ENCODE peak calls at places on chromosomes 13 and 19, in ten cellular contexts. E, C, K, N, S, Y, R, J, H and U are unnamed samples. For H3K4me1 and H3K9me3, the result is how much of the 10 kb centered on the place peaks cover.

GRCh38 chr19:55172741-55173140 is 6.3 kb upstream of the DNAAF3 start:
- DNase-seq in H (no peak), J (no peak), N (no peak), S (peak), C (no peak), Y (no peak), R (no peak), E (no peak), K (no peak), U (no peak)

GRCh38 chr19:480016-480855 is 16.1 kb upstream of the MADCAM1 start:
- DNase-seq in E (peak), C (no peak), H (peak), K (peak), S (no peak), Y (peak), R (peak), J (peak), N (peak), U (no peak)

GRCh38 chr19:3642987-3643386 is 16.4 kb upstream of the CACTIN start:
- DNase-seq in C (no peak), H (no peak), Y (no peak), E (no peak), N (no peak), K (no peak), S (no peak), R (no peak), J (no peak), U (no peak)

GRCh38 chr13:66576381-66576780 is 653.8 kb downstream of the PCDH9 start:
- DNase-seq in N (no peak), R (no peak), C (no peak), H (no peak), S (no peak), E (no peak), K (no peak), Y (no peak), J (no peak), U (no peak)

GRCh38 chr19:4669723-4670480 is at the start of gene MYDGF:
- DNase-seq in S (peak), R (peak), J (peak), E (peak), C (peak), Y (peak), N (peak), H (peak), K (peak), U (peak)

GRCh38 chr19:32201661-32202060 is 143.7 kb upstream of the ZNF507 start:
- DNase-seq in R (no peak), K (no peak), N (no peak), S (no peak), H (no peak), J (no peak), C (no peak), Y (no peak), E (no peak), U (no peak)

GRCh38 chr19:3931041-3931440 is 1.8 kb upstream of the NMRK2 start:
- DNase-seq in K (no peak), Y (no peak), J (no peak), R (peak), E (no peak), H (peak), S (no peak), N (no peak), C (no peak), U (peak)

GRCh38 chr19:6015841-6016545 is 38.1 kb upstream of the RANBP3 start:
- DNase-seq in N (no peak), Y (no peak), H (no peak), S (no peak), J (no peak), K (no peak), C (no peak), R (no peak), E (no peak), U (no peak)

GRCh38 chr13:49218493-49219051 is 1.6 kb upstream of the MLNR start:
- DNase-seq in H (no peak), S (no peak), J (no peak), R (no peak), K (no peak), C (no peak), Y (no peak), E (no peak), N (no peak), U (no peak)

GRCh38 chr13:19181621-19182485 is at the start of gene TUBA3C:
- DNase-seq in C (no peak), N (peak), R (no peak), J (peak), K (no peak), S (no peak), E (no peak), H (no peak), Y (no peak), U (no peak)

GRCh38 chr13:100473493-100474044 is 115.0 kb downstream of the GGACT start:
- DNase-seq in K (no peak), H (no peak), Y (no peak), E (no peak), N (no peak), R (no peak), C (no peak), J (no peak), S (no peak), U (no peak)

GRCh38 chr19:37342753-37343152 is 28.1 kb upstream of the ZNF527 start:
- DNase-seq in Y (no peak), N (no peak), K (no peak), E (no peak), C (no peak), J (no peak), S (no peak), R (no peak), H (no peak), U (no peak)

GRCh38 chr13:36814465-36814864 is 4.6 kb upstream of the RFXAP start:
- DNase-seq in K (no peak), N (peak), J (no peak), H (no peak), Y (no peak), E (peak), S (no peak), C (no peak), R (no peak), U (no peak)

GRCh38 chr13:41554626-41555386 is 97.5 kb downstream of the RGCC start:
- DNase-seq in S (no peak), R (no peak), H (no peak), Y (no peak), C (no peak), E (no peak), K (no peak), N (no peak), J (no peak), U (no peak)

GRCh38 chr13:51844862-51845573 is at the start of gene TMEM272:
- DNase-seq in E (no peak), C (no peak), H (peak), N (peak), R (peak), Y (no peak), K (peak), S (no peak), J (no peak), U (peak)

GRCh38 chr19:16457195-16457953 is 14.4 kb downstream of the EPS15L1 start:
- DNase-seq in N (no peak), C (no peak), J (no peak), S (peak), E (no peak), H (peak), K (no peak), R (no peak), Y (no peak), U (no peak)

GRCh38 chr19:58182577-58182988 is 278 bp upstream of the ZNF274 start:
- DNase-seq in H (no peak), J (no peak), C (no peak), N (peak), R (no peak), Y (no peak), E (no peak), S (no peak), K (no peak), U (no peak)

GRCh38 chr19:58181902-58182576 is 822 bp upstream of the ZNF274 start:
- DNase-seq in K (peak), N (peak), E (peak), S (no peak), J (peak), C (no peak), H (peak), Y (peak), R (peak), U (no peak)

GRCh38 chr19:58183822-58184215 is 958 bp downstream of the ZNF274 start:
- DNase-seq in C (no peak), K (no peak), H (no peak), N (no peak), R (no peak), E (no peak), J (no peak), S (no peak), Y (no peak), U (no peak)

GRCh38 chr19:58182989-58183821 is at the start of gene ZNF274:
- DNase-seq in C (peak), N (peak), H (peak), J (peak), E (peak), K (peak), Y (peak), S (peak), R (peak), U (peak)
- H3K4me1 ChIP-seq in C (under half), N (under half), H (under half), J (under half), E (under half), K (under half), Y (under half), S (under half), R (under half), U (under half)

GRCh38 chr19:58252102-58252685 is 23.5 kb downstream of the ZNF544 start:
- DNase-seq in E (no peak), Y (no peak), J (no peak), N (no peak), R (no peak), H (no peak), K (no peak), C (no peak), S (no peak), U (no peak)
- H3K9me3 ChIP-seq in E (half or more), Y (half or more), J (half or more), N (under half), R (under half), H (half or more), K (half or more), C (under half), S (half or more), U (half or more)

DNA sequence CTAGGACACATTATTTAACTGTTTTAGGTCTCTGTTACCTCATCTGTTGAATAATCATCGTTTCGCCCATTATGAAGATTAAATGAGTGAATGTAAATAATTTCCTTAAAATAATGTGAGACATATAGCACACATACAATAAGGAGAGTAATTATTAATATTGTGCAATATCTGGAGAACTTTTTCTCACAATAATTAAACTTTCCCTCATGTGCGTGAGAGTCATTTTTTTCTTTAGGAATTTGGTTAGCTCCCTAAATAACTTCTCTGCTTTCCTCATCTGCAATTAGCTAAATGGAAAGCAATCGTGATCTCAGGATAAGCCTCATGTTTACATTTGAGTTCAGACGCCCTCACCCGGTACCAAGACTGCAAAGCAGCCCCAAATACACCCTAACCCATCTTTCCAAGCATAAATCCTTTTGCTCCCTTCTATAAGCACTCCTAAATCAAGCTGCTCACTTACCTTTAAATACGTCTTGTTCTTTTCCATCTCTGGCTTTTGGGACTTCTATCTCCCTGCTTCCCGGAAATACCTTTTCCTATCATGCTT is 78.8 kb downstream of the MZT1 start:
- DNase-seq in S (no peak), R (no peak), H (no peak), E (no peak), Y (no peak), C (no peak), J (no peak), N (no peak), K (no peak), U (no peak)
- TF ChIP-seq CTCF in S (no peak), R (no peak), H (no peak), E (no peak), Y (no peak), C (peak), J (no peak), N (no peak), K (no peak), U (no peak)

DNA sequence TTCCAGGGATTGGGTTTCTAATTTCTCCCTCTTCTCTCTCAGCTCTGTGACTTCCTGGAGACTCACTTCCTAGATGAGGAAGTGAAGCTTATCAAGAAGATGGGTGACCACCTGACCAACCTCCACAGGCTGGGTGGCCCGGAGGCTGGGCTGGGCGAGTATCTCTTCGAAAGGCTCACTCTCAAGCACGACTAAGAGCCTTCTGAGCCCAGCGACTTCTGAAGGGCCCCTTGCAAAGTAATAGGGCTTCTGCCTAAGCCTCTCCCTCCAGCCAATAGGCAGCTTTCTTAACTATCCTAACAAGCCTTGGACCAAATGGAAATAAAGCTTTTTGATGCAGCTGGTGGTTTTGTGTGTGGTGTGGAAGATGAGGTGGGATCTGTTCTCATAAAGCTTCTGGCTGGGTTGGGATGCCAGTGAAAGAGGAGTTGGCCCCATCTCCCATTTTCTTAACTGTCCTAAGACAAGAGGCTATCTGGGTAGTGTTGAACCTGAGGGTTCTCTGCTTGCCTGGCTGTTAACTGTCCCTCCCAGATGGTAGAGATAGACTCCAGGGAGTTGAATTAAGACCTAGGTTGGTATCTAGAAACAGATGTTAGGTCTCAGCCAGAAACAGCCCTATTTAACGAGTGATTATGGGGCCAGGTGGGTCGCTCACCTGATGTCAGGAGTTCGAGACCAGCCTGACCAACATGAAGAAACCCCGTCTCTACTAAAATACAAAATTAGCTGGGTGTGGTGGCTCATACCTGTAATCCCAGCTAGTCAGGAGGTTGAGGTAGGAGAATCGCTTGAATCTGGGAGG is 1.6 kb downstream of the FTL start:
- DNase-seq in Y (no peak), S (no peak), C (no peak), N (no peak), H (no peak), E (no peak), R (no peak), J (no peak), K (no peak), U (no peak)
- H3K4me1 ChIP-seq in Y (under half), S (under half), C (under half), N (under half), H (under half), E (under half), R (under half), J (under half), K (half or more), U (under half)

GRCh38 chr19:51946602-51947001 is 19.3 kb downstream of the ZNF613 start:
- DNase-seq in R (no peak), K (no peak), J (no peak), N (no peak), E (no peak), Y (no peak), H (no peak), C (no peak), S (no peak), U (no peak)
- H3K9me3 ChIP-seq in R (under half), K (half or more), J (half or more), N (under half), E (half or more), Y (half or more), H (half or more), C (under half), S (half or more), U (half or more)

GRCh38 chr13:43865892-43866291 is 13.6 kb downstream of the CCDC122 start:
- DNase-seq in E (no peak), H (no peak), K (no peak), Y (no peak), S (peak), N (no peak), R (no peak), J (no peak), C (peak), U (no peak)

GRCh38 chr13:43864921-43865320 is 14.6 kb downstream of the CCDC122 start:
- DNase-seq in S (no peak), E (no peak), Y (no peak), H (no peak), C (peak), N (no peak), R (no peak), J (no peak), K (no peak), U (no peak)

DNA sequence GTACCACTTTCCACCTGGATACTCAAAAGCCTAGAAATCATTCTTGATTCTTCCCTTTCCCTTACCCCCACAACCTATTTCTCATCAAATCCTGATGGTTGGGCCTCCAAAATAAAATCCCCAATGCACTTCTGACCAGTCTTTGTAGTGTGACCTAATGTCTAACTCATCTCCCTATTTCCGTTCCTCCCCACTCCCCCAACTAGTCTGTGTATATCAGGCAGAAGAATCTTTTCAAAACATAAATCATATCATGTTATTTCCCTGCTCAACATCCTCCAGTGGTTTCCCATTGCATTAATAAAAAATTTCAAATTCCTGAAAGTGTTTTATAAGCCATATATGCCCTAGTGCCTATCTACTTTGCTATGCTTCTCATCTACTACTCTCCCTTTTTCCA is 17.7 kb downstream of the CCDC122 start:
- DNase-seq in S (no peak), C (no peak), R (no peak), Y (no peak), H (no peak), J (no peak), N (no peak), E (no peak), K (no peak), U (no peak)
- TF ChIP-seq CTCF in S (no peak), C (no peak), R (no peak), Y (no peak), H (no peak), J (no peak), N (no peak), E (no peak), K (no peak), U (no peak)

DNA sequence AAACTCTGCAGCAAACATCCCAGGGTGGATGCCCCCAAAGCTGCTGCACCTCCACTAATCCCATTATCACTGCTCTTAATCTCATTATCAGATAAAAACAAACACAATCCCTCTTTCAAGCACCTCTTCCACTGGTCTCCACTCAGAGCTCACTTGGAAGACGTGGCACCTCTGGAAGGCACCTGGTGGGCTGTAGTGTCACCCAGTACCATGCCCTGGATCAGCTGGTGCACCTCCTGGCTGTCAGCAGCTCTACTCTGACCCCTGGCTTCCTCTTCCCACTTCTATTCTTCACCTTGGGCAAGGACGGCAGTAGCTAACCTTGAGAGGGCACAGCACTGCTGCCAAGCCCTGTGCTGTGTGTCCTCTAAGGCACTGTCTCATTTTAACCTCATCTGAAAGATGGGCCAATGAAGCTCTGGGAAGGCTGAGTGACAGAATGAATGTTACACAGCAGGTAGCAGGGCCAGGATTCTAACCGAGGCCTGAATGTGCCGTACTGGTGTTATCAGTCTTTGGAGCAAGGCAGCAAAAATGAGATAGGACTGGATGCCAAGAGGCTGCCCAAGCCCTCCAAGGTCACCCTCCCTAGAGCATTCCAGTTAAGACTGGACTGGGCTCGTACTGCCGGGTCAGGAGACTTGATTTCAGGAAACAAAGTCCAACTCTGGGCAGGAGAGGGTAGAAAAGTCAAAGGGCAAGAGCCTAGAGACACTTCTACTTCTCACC is 7.4 kb downstream of the BRD4 start:
- DNase-seq in N (peak), Y (no peak), H (no peak), E (no peak), C (no peak), K (no peak), J (no peak), S (no peak), R (peak), U (no peak)
- H3K4me1 ChIP-seq in N (under half), Y (under half), H (half or more), E (half or more), C (half or more), K (half or more), J (half or more), S (under half), R (half or more), U (half or more)